ENCODE peak calls at places on chromosomes 5 and 9, in five cellular contexts. B is CD8-positive, alpha-beta T cell; N is mesothelial cell of epicardium; H is neural progenitor cell; S is glutamatergic neuron. P is an unnamed sample.

GRCh38 chr5:30401479-30402058 is 791.9 kb upstream of the CDH6 start:
- DNase-seq in H (peak; percentile 73), B (no peak), S (peak; percentile 77), N (no peak), P (peak; percentile 77)

GRCh38 chr5:36661446-36662220 is 55.2 kb downstream of the SLC1A3 start:
- DNase-seq in H (no peak), S (no peak), N (no peak), B (no peak), P (no peak)

GRCh38 chr9:95225016-95225745 is 92.3 kb downstream of the FANCC start:
- DNase-seq in H (no peak), B (no peak), N (no peak), S (no peak), P (no peak)

GRCh38 chr9:21609506-21609905 is 127.4 kb upstream of the IFNE start:
- DNase-seq in N (no peak), H (no peak), S (no peak), B (no peak), P (no peak)

GRCh38 chr5:135133698-135134515 is 99.9 kb upstream of the PITX1 start:
- DNase-seq in S (no peak), B (no peak), H (no peak), N (no peak), P (peak; percentile 29)

GRCh38 chr5:149220750-149221149 is 50.9 kb upstream of the AFAP1L1 start:
- DNase-seq in S (no peak), H (no peak), N (no peak), B (no peak), P (no peak)

GRCh38 chr5:151252762-151253603 is at the start of gene GM2A:
- DNase-seq in N (peak; percentile 96), S (peak; percentile 97), B (peak; percentile 98), H (peak; percentile 99), P (peak; percentile 99)

GRCh38 chr9:87599901-87600610 is 102.4 kb downstream of the DAPK1 start:
- DNase-seq in N (no peak), H (no peak), B (no peak), S (no peak), P (no peak)

GRCh38 chr9:34125681-34126206 is 754 bp downstream of the DCAF12 start:
- DNase-seq in N (no peak), S (peak; percentile 23), B (no peak), H (peak; percentile 43), P (peak; percentile 18)

GRCh38 chr9:36950389-36950788 is 83.7 kb downstream of the PAX5 start:
- DNase-seq in N (no peak), S (no peak), B (no peak), H (no peak), P (no peak)

GRCh38 chr5:131230406-131230805 is 33.4 kb upstream of the CDC42SE2 start:
- DNase-seq in N (no peak), H (peak; percentile 70), S (no peak), B (no peak), P (no peak)

GRCh38 chr9:124794902-124795491 is 18.1 kb downstream of the OLFML2A start:
- DNase-seq in B (no peak), S (no peak), H (no peak), N (no peak), P (no peak)

GRCh38 chr9:109934499-109935214 is 154.7 kb downstream of the PALM2AKAP2 start:
- DNase-seq in H (no peak), B (no peak), S (no peak), N (no peak), P (no peak)

GRCh38 chr5:141787376-141787775 is 90.8 kb downstream of the PCDH1 start:
- DNase-seq in S (no peak), N (no peak), H (no peak), B (no peak), P (no peak)

GRCh38 chr5:159899067-159900049 is 16.9 kb upstream of the ADRA1B start:
- DNase-seq in S (no peak), N (no peak), H (no peak), B (no peak), P (no peak)

GRCh38 chr5:33892419-33893151 is 795 bp upstream of the ADAMTS12 start:
- DNase-seq in H (peak; percentile 68), B (no peak), S (no peak), N (no peak), P (no peak)

GRCh38 chr9:69582018-69582417 is 90.2 kb downstream of the APBA1 start:
- DNase-seq in N (no peak), B (no peak), H (no peak), S (no peak), P (no peak)

GRCh38 chr5:181207214-181207959 is 2.4 kb upstream of the TRIM7 start:
- DNase-seq in H (peak; percentile 73), B (peak; percentile 83), N (no peak), S (peak; percentile 74), P (peak; percentile 83)

GRCh38 chr9:83432104-83432627 is 106.0 kb downstream of the FRMD3 start:
- DNase-seq in S (no peak), B (no peak), N (no peak), H (peak; percentile 61), P (peak; percentile 35)

GRCh38 chr9:18499987-18500386 is 26.0 kb downstream of the ADAMTSL1 start:
- DNase-seq in H (no peak), N (no peak), B (no peak), S (no peak), P (no peak)

GRCh38 chr9:116124472-116125040 is 29.0 kb upstream of the PAPPA start:
- DNase-seq in S (no peak), B (no peak), H (no peak), N (no peak), P (no peak)

GRCh38 chr5:169576181-169576598 is 7.4 kb upstream of the SPDL1 start:
- DNase-seq in S (no peak), H (no peak), B (no peak), N (no peak), P (no peak)

GRCh38 chr9:98161851-98162250 is 30.6 kb downstream of the CORO2A start:
- DNase-seq in B (no peak), N (no peak), H (no peak), S (no peak), P (no peak)

GRCh38 chr5:51034501-51034900 is 348.7 kb upstream of the ISL1 start:
- DNase-seq in B (no peak), N (no peak), H (no peak), S (no peak), P (no peak)

GRCh38 chr9:104725014-104725413 is 22.5 kb upstream of the NIPSNAP3A start:
- DNase-seq in N (no peak), B (no peak), S (no peak), H (no peak), P (peak; percentile 19)

GRCh38 chr5:171946382-171946781 is 60.1 kb downstream of the FBXW11 start:
- DNase-seq in N (no peak), H (no peak), B (no peak), S (no peak), P (no peak)

GRCh38 chr9:86637515-86637914 is 283.3 kb upstream of the TUT7 start:
- DNase-seq in B (no peak), H (peak; percentile 91), S (peak; percentile 85), N (peak; percentile 36), P (peak; percentile 46)

GRCh38 chr5:172943283-172943841 is 15.9 kb upstream of the RPL26L1 start:
- DNase-seq in N (no peak), S (no peak), B (no peak), H (peak; percentile 12), P (peak; percentile 41)

GRCh38 chr9:20659474-20659962 is 24.5 kb upstream of the FOCAD start:
- DNase-seq in H (no peak), N (no peak), B (no peak), S (no peak), P (no peak)

GRCh38 chr5:66894480-66895240 is 298.5 kb downstream of the MAST4 start:
- DNase-seq in B (no peak), N (no peak), S (no peak), H (no peak), P (no peak)

GRCh38 chr9:35341585-35341984 is 148.3 kb upstream of the RUSC2 start:
- DNase-seq in B (no peak), S (peak; percentile 26), H (no peak), N (no peak), P (no peak)

GRCh38 chr5:36875051-36875788 is 1.3 kb upstream of the NIPBL start:
- DNase-seq in N (no peak), B (peak; percentile 70), S (peak; percentile 45), H (peak; percentile 72), P (peak; percentile 42)